ENCODE peak calls at places on chromosomes 4 and X, in four cellular contexts. W, X, B and L are unnamed samples.

GRCh38 chr4:123545569-123546122 is 149.1 kb downstream of the SPRY1 start:
- DNase-seq in W (no peak), B (no peak), X (no peak), L (no peak)

GRCh38 chrX:66255359-66255967 is 91.4 kb downstream of the HEPH start:
- DNase-seq in W (no peak), B (no peak), X (no peak), L (no peak)

GRCh38 chr4:107831140-107831539 is 6.4 kb downstream of the SGMS2 start:
- DNase-seq in W (no peak), X (no peak), B (no peak), L (no peak)

GRCh38 chr4:182133033-182133432 is 110.2 kb upstream of the TENM3 start:
- DNase-seq in B (peak), W (no peak), X (no peak), L (no peak)

GRCh38 chrX:37684918-37685317 is 673 bp upstream of the XK start:
- DNase-seq in X (no peak), W (no peak), B (no peak), L (no peak)

GRCh38 chr4:156378053-156378665 is 424.5 kb upstream of the CTSO start:
- DNase-seq in B (peak), W (peak), X (peak), L (no peak)

GRCh38 chr4:7043521-7044414 is 596 bp downstream of the TADA2B start:
- DNase-seq in W (peak), B (peak), X (peak), L (peak)

GRCh38 chrX:42714981-42715688 is 62.8 kb downstream of the PPP1R2C start:
- DNase-seq in B (no peak), W (peak), X (no peak), L (no peak)

GRCh38 chrX:153917814-153918213 is 8.2 kb downstream of the ARHGAP4 start:
- DNase-seq in W (no peak), B (no peak), X (no peak), L (no peak)

GRCh38 chr4:140952709-140953108 is 180.6 kb downstream of the RNF150 start:
- DNase-seq in W (no peak), X (peak), B (no peak), L (no peak)

GRCh38 chrX:135490979-135491514 is 29.4 kb upstream of the INTS6L start:
- DNase-seq in B (peak), X (no peak), W (no peak), L (no peak)

GRCh38 chrX:109845996-109846395 is 112.9 kb upstream of the ACSL4 start:
- DNase-seq in W (no peak), X (peak), B (no peak), L (no peak)

GRCh38 chrX:40268126-40268525 is 170.4 kb upstream of the BCOR start:
- DNase-seq in B (no peak), W (no peak), X (no peak), L (no peak)

GRCh38 chr4:44668521-44668920 is 9.7 kb upstream of the GUF1 start:
- DNase-seq in B (no peak), X (no peak), W (no peak), L (no peak)

GRCh38 chr4:151644625-151645024 is 116.2 kb downstream of the GATB start:
- DNase-seq in B (peak), W (peak), X (no peak), L (no peak)
- TF ChIP-seq CTCF in B (peak), W (peak), X (peak), L (no peak)

GRCh38 chrX:35499071-35499862 is 298.9 kb upstream of the MAGEB16 start:
- DNase-seq in X (no peak), W (no peak), B (no peak), L (no peak)
- TF ChIP-seq CTCF in X (no peak), W (no peak), B (no peak), L (no peak)

GRCh38 chr4:20251796-20252655 is at the start of gene SLIT2:
- DNase-seq in B (peak), X (peak), W (peak), L (no peak)

GRCh38 chr4:20251061-20251795 is 477 bp upstream of the SLIT2 start:
- DNase-seq in X (no peak), W (no peak), B (no peak), L (no peak)

GRCh38 chr4:20248155-20248558 is 3.5 kb upstream of the SLIT2 start:
- DNase-seq in B (peak), W (peak), X (peak), L (no peak)

GRCh38 chr4:20252656-20253271 is 1.1 kb downstream of the SLIT2 start:
- DNase-seq in B (no peak), X (peak), W (peak), L (no peak)

GRCh38 chr4:20249333-20249732 is 2.4 kb upstream of the SLIT2 start:
- DNase-seq in B (no peak), X (peak), W (no peak), L (no peak)
- TF ChIP-seq CTCF in B (no peak), X (peak), W (no peak), L (no peak)

GRCh38 chr4:117965608-117966007 is 68.7 kb upstream of the NDST3 start:
- DNase-seq in X (no peak), B (no peak), W (no peak), L (no peak)

GRCh38 chr4:117971406-117971805 is 62.9 kb upstream of the NDST3 start:
- DNase-seq in B (no peak), W (no peak), X (no peak), L (no peak)

DNA sequence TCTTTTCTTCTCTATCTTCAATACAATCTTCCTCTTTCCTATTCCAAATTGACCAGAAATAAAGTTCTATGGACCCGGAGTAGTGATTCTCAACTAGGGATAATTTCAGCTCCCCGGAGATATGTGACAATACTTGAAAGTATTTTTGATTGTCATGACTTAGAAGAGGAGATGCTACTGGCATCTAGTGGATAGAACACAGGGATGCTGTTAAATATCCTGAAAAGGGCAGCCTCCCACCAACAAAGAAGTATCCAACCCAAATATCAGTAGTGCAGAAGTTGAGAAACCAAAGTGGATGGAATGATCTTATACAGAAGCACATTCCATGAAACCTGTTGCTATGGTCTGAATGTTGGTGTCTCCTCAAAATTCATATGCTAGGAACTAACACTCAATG is 65.7 kb upstream of the NDST3 start:
- DNase-seq in X (no peak), W (no peak), B (no peak), L (no peak)
- TF ChIP-seq CTCF in X (no peak), W (no peak), B (no peak), L (no peak)

GRCh38 chrX:101260435-101260834 is 30.7 kb downstream of the TAF7L start:
- DNase-seq in X (peak), B (peak), W (peak), L (no peak)
- TF ChIP-seq CTCF in X (peak), B (peak), W (no peak), L (no peak)

GRCh38 chr4:3136454-3136853 is 62.0 kb downstream of the HTT start:
- DNase-seq in X (peak), W (no peak), B (no peak), L (no peak)
- TF ChIP-seq CTCF in X (peak), W (peak), B (no peak), L (peak)